ENCODE peak calls at places on chromosomes 11 and 22, in ten cellular contexts. A is neuronal stem cell; Z is CD8-positive, alpha-beta T cell; I is CD4-positive, alpha-beta T cell; W is neural progenitor cell; B is fibroblast of lung; Q is heart left ventricle; M is adipocyte; E is endothelial cell of umbilical vein; F is naive thymus-derived CD4-positive, alpha-beta T cell. U is an unnamed sample.

GRCh38 chr11:32334822-32335221 is 100.5 kb downstream of the WT1 start:
- DNase-seq in A (no peak), Z (no peak), I (no peak), W (peak; percentile 67), B (no peak), Q (no peak), M (no peak), E (no peak), F (no peak), U (no peak)

GRCh38 chr11:14373941-14374646 is 15.1 kb upstream of the RRAS2 start:
- DNase-seq in A (no peak), Z (no peak), I (no peak), W (no peak), B (peak; percentile 80), Q (no peak), M (peak; percentile 89), E (peak; percentile 21), F (no peak), U (peak; percentile 28)

GRCh38 chr22:22248878-22249277 is 4.3 kb downstream of the VPREB1 start:
- DNase-seq in A (no peak), Z (no peak), I (no peak), W (no peak), B (no peak), Q (no peak), M (no peak), E (no peak), F (no peak), U (no peak)

GRCh38 chr11:73320786-73321325 is 12.8 kb downstream of the ARHGEF17 start:
- DNase-seq in A (no peak), Z (no peak), I (no peak), W (no peak), B (peak; percentile 65), Q (no peak), M (no peak), E (peak; percentile 48), F (no peak), U (no peak)

GRCh38 chr11:20042717-20043392 is 117.4 kb downstream of the DBX1 start:
- DNase-seq in A (no peak), Z (no peak), I (no peak), W (peak; percentile 44), B (no peak), Q (no peak), M (no peak), E (no peak), F (no peak), U (no peak)

GRCh38 chr11:121350314-121351046 is 57.9 kb downstream of the SC5D start:
- DNase-seq in A (no peak), Z (no peak), I (no peak), W (no peak), B (no peak), Q (no peak), M (no peak), E (no peak), F (no peak), U (no peak)

GRCh38 chr22:39649500-39650089 is 79.0 kb downstream of the CACNA1I start:
- DNase-seq in A (no peak), Z (no peak), I (no peak), W (no peak), B (no peak), Q (no peak), M (no peak), E (no peak), F (no peak), U (no peak)

GRCh38 chr11:118623291-118623655 is 15.9 kb downstream of the PHLDB1 start:
- DNase-seq in A (no peak), Z (no peak), I (no peak), W (no peak), B (no peak), Q (peak; percentile 72), M (peak; percentile 45), E (peak; percentile 28), F (no peak), U (no peak)

GRCh38 chr11:131584694-131585592 is 214.5 kb downstream of the NTM start:
- DNase-seq in A (no peak), Z (no peak), I (no peak), W (peak; percentile 64), B (peak; percentile 28), Q (no peak), M (no peak), E (no peak), F (no peak), U (no peak)

GRCh38 chr22:41535244-41535643 is 9.0 kb downstream of the POLR3H start:
- DNase-seq in A (no peak), Z (no peak), I (no peak), W (peak; percentile 55), B (no peak), Q (no peak), M (no peak), E (no peak), F (no peak), U (no peak)

GRCh38 chr22:44444341-44445306 is 53.4 kb downstream of the RTL6 start:
- DNase-seq in A (no peak), Z (no peak), I (no peak), W (peak; percentile 53), B (no peak), Q (peak; percentile 54), M (no peak), E (no peak), F (no peak), U (no peak)

GRCh38 chr22:39097098-39098020 is at the start of gene APOBEC3H:
- DNase-seq in A (no peak), Z (no peak), I (no peak), W (no peak), B (no peak), Q (no peak), M (peak; percentile 6), E (no peak), F (no peak), U (no peak)

GRCh38 chr11:126419801-126420729 is 64.6 kb downstream of the ST3GAL4 start:
- DNase-seq in A (no peak), Z (no peak), I (no peak), W (no peak), B (peak; percentile 36), Q (no peak), M (peak; percentile 58), E (peak; percentile 6), F (no peak), U (no peak)

GRCh38 chr22:36182871-36183270 is 18.7 kb downstream of the APOL4 start:
- DNase-seq in A (no peak), Z (no peak), I (no peak), W (no peak), B (no peak), Q (no peak), M (no peak), E (no peak), F (no peak), U (no peak)

GRCh38 chr11:58057481-58057880 is 26.7 kb downstream of the OR6Q1 start:
- DNase-seq in A (no peak), Z (no peak), I (no peak), W (no peak), B (no peak), Q (no peak), M (no peak), E (no peak), F (no peak), U (no peak)

GRCh38 chr11:2651054-2651617 is 48.7 kb downstream of the KCNQ1OT1 start:
- DNase-seq in A (no peak), Z (no peak), I (no peak), W (no peak), B (no peak), Q (no peak), M (no peak), E (no peak), F (no peak), U (no peak)
- H3K9me3 ChIP-seq in A (peaks cover 47% of the 10 kb centered on the region), Z (peaks cover 12% of the 10 kb centered on the region), I (peaks cover 38% of the 10 kb centered on the region), W (peaks cover 39% of the 10 kb centered on the region), B (no peaks in the 10 kb centered on the region), Q (peaks cover 69% of the 10 kb centered on the region), M (peaks cover 86% of the 10 kb centered on the region), E (no peaks in the 10 kb centered on the region), F (peaks cover 8% of the 10 kb centered on the region), U (peaks cover 99% of the 10 kb centered on the region)

DNA sequence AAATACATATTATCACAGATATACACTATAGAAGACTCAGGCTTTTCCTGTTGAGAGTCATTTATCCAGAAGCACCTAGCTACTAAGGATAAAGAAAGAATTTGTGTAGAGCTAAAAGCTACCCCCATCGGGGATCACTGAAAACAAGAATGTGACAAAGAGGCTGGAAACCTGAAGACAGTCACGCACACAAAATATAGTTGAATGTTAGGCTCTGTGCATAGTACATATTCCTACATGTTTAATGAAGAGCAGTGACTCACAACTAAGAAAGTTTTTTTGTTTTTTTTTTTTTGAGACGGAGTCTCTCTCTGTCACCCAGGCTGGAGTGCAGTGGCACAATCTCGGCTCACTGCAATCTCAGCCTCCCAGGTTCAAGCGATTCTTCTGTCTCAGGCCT is 8.4 kb downstream of the OR10V1 start:
- DNase-seq in A (no peak), Z (no peak), I (no peak), W (no peak), B (no peak), Q (no peak), M (peak; percentile 37), E (no peak), F (no peak), U (no peak)
- H3K9me3 ChIP-seq in A (no peaks in the 10 kb centered on the region), Z (no peaks in the 10 kb centered on the region), I (no peaks in the 10 kb centered on the region), W (no peaks in the 10 kb centered on the region), B (no peaks in the 10 kb centered on the region), Q (no peaks in the 10 kb centered on the region), M (no peaks in the 10 kb centered on the region), E (no peaks in the 10 kb centered on the region), F (no peaks in the 10 kb centered on the region), U (no peaks in the 10 kb centered on the region)

GRCh38 chr22:16970446-16970845 is 37.6 kb downstream of the GAB4 start:
- DNase-seq in A (no peak), Z (no peak), I (no peak), W (no peak), B (no peak), Q (no peak), M (no peak), E (no peak), F (no peak), U (no peak)
- H3K9me3 ChIP-seq in A (no peaks in the 10 kb centered on the region), Z (no peaks in the 10 kb centered on the region), I (no peaks in the 10 kb centered on the region), W (no peaks in the 10 kb centered on the region), B (no peaks in the 10 kb centered on the region), Q (no peaks in the 10 kb centered on the region), M (no peaks in the 10 kb centered on the region), E (peaks cover 2% of the 10 kb centered on the region), F (no peaks in the 10 kb centered on the region), U (no peaks in the 10 kb centered on the region)

GRCh38 chr11:96964661-96965060 is 574.8 kb downstream of the JRKL start:
- DNase-seq in A (no peak), Z (no peak), I (no peak), W (peak; percentile 2), B (no peak), Q (no peak), M (no peak), E (no peak), F (no peak), U (no peak)

GRCh38 chr11:96969251-96969650 is 579.4 kb downstream of the JRKL start:
- DNase-seq in A (no peak), Z (no peak), I (no peak), W (no peak), B (no peak), Q (no peak), M (no peak), E (no peak), F (no peak), U (no peak)

GRCh38 chr11:96961931-96962330 is 572.1 kb downstream of the JRKL start:
- DNase-seq in A (no peak), Z (no peak), I (no peak), W (no peak), B (no peak), Q (no peak), M (no peak), E (no peak), F (no peak), U (no peak)

GRCh38 chr11:96963375-96963774 is 573.6 kb downstream of the JRKL start:
- DNase-seq in A (no peak), Z (no peak), I (no peak), W (no peak), B (no peak), Q (no peak), M (no peak), E (no peak), F (no peak), U (no peak)

GRCh38 chr11:96967616-96968015 is 577.8 kb downstream of the JRKL start:
- DNase-seq in A (no peak), Z (no peak), I (no peak), W (no peak), B (peak; percentile 6), Q (no peak), M (peak; percentile 1), E (no peak), F (no peak), U (no peak)
- H3K9me3 ChIP-seq in A (no peaks in the 10 kb centered on the region), Z (no peaks in the 10 kb centered on the region), I (no peaks in the 10 kb centered on the region), W (no peaks in the 10 kb centered on the region), B (no peaks in the 10 kb centered on the region), Q (no peaks in the 10 kb centered on the region), M (no peaks in the 10 kb centered on the region), E (peaks cover 2% of the 10 kb centered on the region), F (no peaks in the 10 kb centered on the region), U (no peaks in the 10 kb centered on the region)